ENCODE peak calls at places on chromosomes 3 and 15, in four cellular contexts. B is body of pancreas, N is uterus, A is transverse colon. U is an unnamed sample.

GRCh38 chr15:83769411-83769960 is 115.6 kb downstream of the ADAMTSL3 start:
- DNase-seq in B (no peak), N (no peak), A (no peak), U (peak; percentile 12)

GRCh38 chr3:55634345-55634744 is 147.2 kb upstream of the WNT5A start:
- DNase-seq in B (no peak), N (no peak), A (no peak), U (no peak)

GRCh38 chr3:176631175-176631574 is 566.1 kb downstream of the TBL1XR1 start:
- DNase-seq in B (no peak), N (no peak), A (no peak), U (no peak)

GRCh38 chr15:49645937-49646336 is 25.1 kb downstream of the DTWD1 start:
- DNase-seq in B (peak; percentile 31), N (peak; percentile 37), A (no peak), U (no peak)

GRCh38 chr3:58074126-58074715 is 66.0 kb downstream of the FLNB start:
- DNase-seq in B (no peak), N (no peak), A (no peak), U (no peak)

GRCh38 chr15:57565326-57565725 is 26.4 kb upstream of the MYZAP start:
- DNase-seq in B (no peak), N (no peak), A (peak; percentile 66), U (no peak)

GRCh38 chr3:37645801-37646380 is 215.8 kb upstream of the CTDSPL start:
- DNase-seq in B (no peak), N (no peak), A (no peak), U (no peak)

GRCh38 chr3:15953841-15954240 is 156.1 kb upstream of the ANKRD28 start:
- DNase-seq in B (no peak), N (no peak), A (no peak), U (no peak)

GRCh38 chr3:98692787-98693473 is 70.2 kb upstream of the ST3GAL6 start:
- DNase-seq in B (no peak), N (no peak), A (no peak), U (no peak)

GRCh38 chr3:30319713-30320112 is 286.7 kb upstream of the TGFBR2 start:
- DNase-seq in B (peak; percentile 58), N (no peak), A (peak; percentile 30), U (peak; percentile 43)
- TF ChIP-seq CTCF in B (peak; percentile 68), N (no peak), A (peak; percentile 39), U (peak; percentile 42)

DNA sequence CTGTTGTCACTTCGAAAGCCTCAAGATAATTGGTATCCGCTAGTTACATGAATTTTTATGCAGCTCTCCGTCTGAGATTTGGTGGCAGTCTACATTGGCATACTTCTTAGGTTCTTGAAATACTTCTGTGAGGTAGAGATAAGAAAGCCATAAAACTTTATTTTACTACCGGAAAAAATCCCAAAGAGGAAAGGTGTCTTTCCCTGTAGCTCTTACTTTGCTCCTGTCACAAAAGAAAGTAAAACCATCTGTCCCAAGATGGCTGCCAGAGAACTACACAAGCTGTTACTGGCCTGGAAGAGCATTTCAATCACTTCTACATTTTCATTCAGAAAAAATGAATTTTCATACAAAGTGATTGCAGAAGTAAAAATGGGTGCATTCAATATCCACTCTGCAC is 214.8 kb upstream of the ST8SIA2 start:
- DNase-seq in B (no peak), N (no peak), A (no peak), U (no peak)
- H3K27ac ChIP-seq in B (no peak overlapping the region), N (no peak overlapping the region), A (no peak overlapping the region), U (no peak overlapping the region)

DNA sequence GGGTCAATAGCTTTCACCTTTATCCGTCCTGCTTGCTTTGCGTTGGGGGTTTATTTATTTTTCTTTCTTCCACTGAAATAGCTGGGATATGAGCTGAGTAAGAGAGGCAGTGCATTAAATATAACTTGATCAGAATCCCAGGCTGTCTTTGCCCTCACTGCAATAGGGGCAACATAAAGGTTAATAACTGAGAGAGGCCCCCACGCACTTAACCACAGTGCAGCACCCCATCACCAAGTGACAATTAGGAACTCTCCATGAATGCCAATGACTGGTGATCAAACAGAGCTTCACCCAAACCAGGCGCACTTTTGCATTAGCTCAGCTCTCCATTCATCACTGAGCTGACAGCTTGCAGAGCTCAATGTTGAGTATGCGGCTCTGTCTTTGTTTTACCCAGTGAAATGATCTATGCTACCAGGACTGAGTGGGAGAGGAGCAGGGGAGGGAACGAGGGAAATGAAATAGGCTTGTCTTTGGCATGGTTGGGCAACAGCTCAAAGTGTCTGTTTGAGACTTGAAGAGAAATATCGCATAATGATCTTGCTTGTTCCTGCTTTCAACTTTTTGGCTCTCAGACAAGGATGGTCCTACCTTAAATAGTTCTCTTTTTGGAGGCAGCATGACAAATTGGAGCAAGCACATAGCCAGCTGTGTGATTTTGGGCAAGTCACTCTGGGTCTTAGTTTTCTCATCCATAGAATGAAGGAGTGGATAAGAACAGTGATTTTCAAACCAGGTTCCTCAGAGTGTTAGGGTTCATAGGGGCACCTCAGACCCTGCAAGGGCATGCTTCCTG is 14.5 kb upstream of the GLCE start:
- DNase-seq in B (no peak), N (no peak), A (no peak), U (no peak)
- H3K4me1 ChIP-seq in B (peaks cover 5% of the 10 kb centered on the region), N (no peaks in the 10 kb centered on the region), A (no peaks in the 10 kb centered on the region), U (no peaks in the 10 kb centered on the region)

DNA sequence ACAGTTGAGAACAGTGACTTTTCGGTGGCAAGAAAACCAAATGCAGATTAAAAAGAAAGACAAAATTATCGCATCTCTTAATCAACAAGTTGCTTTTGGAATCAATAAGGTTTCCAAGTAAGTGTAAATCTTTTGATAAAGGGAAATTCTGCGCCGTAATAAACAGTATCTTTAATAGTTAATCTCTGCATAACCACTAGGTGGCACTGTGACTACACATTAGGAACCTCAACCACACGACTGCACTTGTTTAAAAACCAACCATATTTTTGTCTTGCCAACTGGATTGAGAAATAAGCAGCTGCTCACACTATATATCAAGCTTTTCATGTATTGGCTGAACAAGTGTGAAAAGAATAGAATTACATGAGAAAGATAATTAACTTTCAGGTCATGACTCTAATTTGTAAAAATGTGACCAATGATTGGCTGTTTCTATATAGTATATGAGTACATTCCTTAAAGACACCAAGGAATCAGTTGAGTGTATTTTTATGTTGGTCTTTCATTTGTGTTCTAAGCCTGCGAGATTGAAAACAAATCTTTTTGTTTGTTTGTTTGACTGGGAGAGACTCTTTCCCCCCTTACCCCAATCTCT is 72.7 kb downstream of the DZIP3 start:
- DNase-seq in B (peak; percentile 5), N (peak; percentile 13), A (no peak), U (peak; percentile 73)
- TF ChIP-seq CTCF in B (peak; percentile 87), N (peak; percentile 80), A (peak; percentile 76), U (peak; percentile 76)

DNA sequence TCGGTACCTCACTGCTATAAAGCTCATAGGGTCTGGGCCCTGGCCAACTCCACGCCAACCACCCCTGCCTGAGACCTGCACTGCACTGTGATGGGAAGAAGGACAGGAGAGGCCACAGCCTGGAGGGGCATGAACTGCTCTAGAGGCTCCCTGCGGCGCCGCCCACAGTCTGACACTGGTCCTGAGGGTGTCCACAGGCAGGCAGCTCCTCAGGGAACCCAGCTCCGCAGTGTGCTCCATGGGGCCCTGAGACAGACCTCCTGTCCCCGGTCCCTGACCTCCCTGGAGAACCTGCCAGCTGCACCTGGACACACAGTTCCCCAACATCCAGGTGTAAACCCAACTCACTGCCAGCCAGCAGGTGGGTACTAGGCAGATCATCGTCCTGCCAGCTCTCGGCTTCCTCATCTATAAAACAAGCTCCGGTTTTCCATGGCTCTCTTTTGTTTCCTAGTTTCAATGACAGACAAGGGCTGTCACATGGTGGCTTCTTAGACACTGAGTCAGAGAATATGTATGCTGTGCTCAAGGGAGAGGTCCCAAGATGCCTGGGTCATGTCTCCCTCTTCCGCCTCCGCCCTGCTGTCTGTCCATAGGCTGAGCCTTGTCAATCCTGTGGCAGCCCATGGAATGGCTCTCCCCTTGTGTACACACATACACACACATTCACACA is 5.1 kb upstream of the HAPLN3 start:
- DNase-seq in B (no peak), N (no peak), A (no peak), U (no peak)
- H3K27ac ChIP-seq in B (no peak overlapping the region), N (no peak overlapping the region), A (no peak overlapping the region), U (no peak overlapping the region)

DNA sequence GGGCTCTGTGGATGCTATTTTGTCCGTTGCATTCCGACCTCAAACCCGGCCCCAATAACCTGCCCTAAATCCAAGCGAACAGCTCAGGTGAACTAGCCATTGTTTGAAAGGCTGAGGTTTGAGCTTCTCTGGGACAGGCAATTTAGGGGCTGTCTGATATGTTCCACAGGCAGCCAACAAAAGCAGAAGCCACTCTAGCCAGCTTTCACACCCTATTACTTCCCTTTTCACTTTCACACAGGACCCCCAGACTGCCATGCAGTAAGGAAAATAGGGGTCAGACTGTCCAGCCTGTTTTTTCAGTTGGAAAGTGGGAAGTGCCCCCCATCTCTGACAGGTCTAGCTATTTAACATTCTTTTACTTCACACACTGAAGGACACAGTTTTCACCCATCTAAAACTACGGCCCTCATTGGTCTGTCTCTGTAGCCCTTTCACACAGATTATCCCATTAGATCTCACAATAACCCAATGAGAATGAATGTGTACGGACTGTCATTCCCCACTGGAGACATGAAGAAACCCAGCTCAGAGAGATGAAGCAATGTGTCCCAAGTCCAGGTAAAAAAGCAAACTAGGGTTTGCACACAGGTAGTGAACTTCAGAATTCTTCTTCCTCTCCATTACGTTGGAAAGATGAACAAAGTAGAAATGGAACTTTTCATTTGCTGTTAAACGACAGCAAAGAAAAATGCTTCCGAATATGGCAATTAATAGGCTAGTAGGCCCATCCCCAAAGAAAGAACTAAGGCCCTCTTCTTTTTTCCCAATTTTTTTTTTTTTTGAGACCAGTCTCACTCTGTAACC is 1.9 kb downstream of the CCDC12 start:
- DNase-seq in B (no peak), N (no peak), A (no peak), U (no peak)
- H3K4me1 ChIP-seq in B (peaks cover 76% of the 10 kb centered on the region), N (peaks cover under 1% of the 10 kb centered on the region), A (peaks cover 26% of the 10 kb centered on the region), U (peaks cover 35% of the 10 kb centered on the region)

DNA sequence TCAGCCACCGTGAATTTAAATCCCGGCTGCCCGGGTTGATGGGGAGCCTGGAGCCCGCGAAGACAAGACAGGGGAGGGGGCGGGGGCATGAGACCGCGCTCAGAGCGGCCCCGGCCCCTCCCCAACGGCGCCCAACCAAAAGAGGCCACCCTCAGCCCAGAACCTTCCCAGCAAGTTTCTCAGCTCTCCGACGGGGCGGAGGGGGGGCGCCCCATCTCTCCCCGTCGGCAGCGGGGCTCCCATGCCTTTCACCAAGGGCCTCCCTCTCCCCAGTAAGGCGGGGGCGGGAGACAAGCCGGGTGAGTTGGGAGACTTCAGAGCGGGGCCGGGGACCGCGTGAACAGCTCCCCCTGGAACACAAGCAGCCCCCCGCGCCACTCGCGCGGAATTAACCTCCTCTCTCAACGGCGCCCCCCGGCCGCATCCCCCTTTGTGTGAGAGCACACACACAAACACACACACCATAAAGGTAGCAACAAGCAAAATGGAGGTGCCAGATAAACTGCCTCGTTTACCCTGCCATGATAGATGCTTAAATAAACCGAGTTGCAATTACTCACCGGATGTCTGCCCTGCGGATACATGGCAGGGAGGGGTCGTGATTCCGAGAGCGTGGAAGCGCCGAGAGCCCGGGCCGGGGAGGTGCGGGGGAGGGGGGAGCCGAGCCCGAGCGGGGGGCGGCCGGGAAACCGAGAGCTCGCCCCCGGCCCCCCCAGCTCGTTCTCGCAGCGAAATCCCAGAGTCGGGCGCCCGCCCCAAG is 1.3 kb downstream of the TLE3 start:
- DNase-seq in B (peak; percentile 46), N (peak; percentile 64), A (peak; percentile 61), U (peak; percentile 36)
- TF ChIP-seq CTCF in B (no peak), N (no peak), A (no peak), U (no peak)

U was measured in MM.1S.